ENCODE peak calls at places on chromosomes 1 and 21, in six cellular contexts. I is NCI-H69, O is AG09309, S is AG08395, W is activated gamma-delta T cell treated with Interleukin-2 at 50 U/mL for 16 hours, V is NCI-H1105. Y is an unnamed sample.
A peak's percentile ranks its signal among the peaks of the same experiment; 100 is the strongest.

GRCh38 chr1:86871001-86871400 is 42.9 kb downstream of the SELENOF start:
- DNase-seq in I (no peak), O (no peak), S (no peak), W (no peak), V (no peak), Y (no peak)

GRCh38 chr1:38084700-38085099 is 38.1 kb upstream of the POU3F1 start:
- DNase-seq in I (peak; percentile 73), O (no peak), S (no peak), W (no peak), V (no peak), Y (no peak)

GRCh38 chr1:214124281-214124805 is 136.6 kb downstream of the PROX1 start:
- DNase-seq in I (peak; percentile 22), O (no peak), S (no peak), W (no peak), V (no peak), Y (no peak)

GRCh38 chr1:110921953-110922352 is 41.8 kb downstream of the LRIF1 start:
- DNase-seq in I (no peak), O (no peak), S (no peak), W (no peak), V (no peak), Y (no peak)

GRCh38 chr1:9198538-9199361 is 35.8 kb upstream of the H6PD start:
- DNase-seq in I (peak; percentile 21), O (no peak), S (no peak), W (no peak), V (peak; percentile 45), Y (no peak)

GRCh38 chr1:33654267-33654832 is 181.9 kb downstream of the ZSCAN20 start:
- DNase-seq in I (peak; percentile 2), O (peak; percentile 5), S (peak; percentile 58), W (no peak), V (no peak), Y (peak; percentile 9)

GRCh38 chr1:234760303-234760723 is 150.3 kb upstream of the IRF2BP2 start:
- DNase-seq in I (peak; percentile 60), O (no peak), S (no peak), W (no peak), V (no peak), Y (no peak)

GRCh38 chr1:47827032-47827585 is 170.1 kb downstream of the TRABD2B start:
- DNase-seq in I (no peak), O (no peak), S (no peak), W (no peak), V (no peak), Y (no peak)

GRCh38 chr1:192914696-192915095 is 105.9 kb downstream of the RGS2 start:
- DNase-seq in I (no peak), O (no peak), S (no peak), W (no peak), V (no peak), Y (no peak)

GRCh38 chr1:29752141-29752540 is 515.8 kb downstream of the PTPRU start:
- DNase-seq in I (no peak), O (no peak), S (no peak), W (no peak), V (no peak), Y (no peak)

GRCh38 chr1:152768847-152769533 is 6.0 kb upstream of the LCE1F start:
- DNase-seq in I (no peak), O (no peak), S (no peak), W (no peak), V (no peak), Y (no peak)

GRCh38 chr21:18285379-18285778 is 40.7 kb downstream of the CHODL start:
- DNase-seq in I (no peak), O (no peak), S (no peak), W (no peak), V (no peak), Y (no peak)

GRCh38 chr1:6657138-6657537 is 32.5 kb downstream of the THAP3 start:
- DNase-seq in I (no peak), O (no peak), S (no peak), W (no peak), V (no peak), Y (no peak)